ENCODE peak calls at places on chromosomes 3 and 15, in five cellular contexts. E, G, N, K and U are unnamed samples.

GRCh38 chr3:126750760-126751129 is 46.7 kb downstream of the CHCHD6 start:
- DNase-seq in E (no peak), G (no peak), N (no peak), K (no peak), U (no peak)

GRCh38 chr3:49351521-49352011 is 6.6 kb downstream of the GPX1 start:
- DNase-seq in E (no peak), G (no peak), N (peak), K (no peak), U (no peak)

GRCh38 chr15:71294636-71295241 is 179.5 kb downstream of the THSD4 start:
- DNase-seq in E (no peak), G (no peak), N (peak), K (peak), U (no peak)

GRCh38 chr15:35630570-35630969 is 84.6 kb upstream of the DPH6 start:
- DNase-seq in E (peak), G (no peak), N (peak), K (no peak), U (no peak)

GRCh38 chr3:84925571-84925970 is 33.2 kb upstream of the CADM2 start:
- DNase-seq in E (no peak), G (no peak), N (no peak), K (no peak), U (no peak)

GRCh38 chr3:51568978-51569377 is 30.5 kb downstream of the RAD54L2 start:
- DNase-seq in E (no peak), G (no peak), N (no peak), K (no peak), U (no peak)

GRCh38 chr15:69315402-69316110 is 16.8 kb downstream of the PAQR5 start:
- DNase-seq in E (no peak), G (no peak), N (no peak), K (peak), U (no peak)

GRCh38 chr3:70312336-70312735 is at the start of gene MDFIC2:
- DNase-seq in E (no peak), G (no peak), N (no peak), K (no peak), U (no peak)

GRCh38 chr3:174945951-174946350 is 86.8 kb downstream of the NAALADL2 start:
- DNase-seq in E (no peak), G (no peak), N (no peak), K (no peak), U (no peak)

GRCh38 chr15:33201376-33202189 is 7.1 kb upstream of the FMN1 start:
- DNase-seq in E (peak), G (no peak), N (peak), K (peak), U (no peak)

GRCh38 chr15:75718326-75718725 is 5.7 kb upstream of the CSPG4 start:
- DNase-seq in E (no peak), G (no peak), N (peak), K (no peak), U (no peak)

GRCh38 chr15:75714195-75714594 is 1.5 kb upstream of the CSPG4 start:
- DNase-seq in E (no peak), G (no peak), N (no peak), K (no peak), U (no peak)

GRCh38 chr15:75713338-75713895 is 769 bp upstream of the CSPG4 start:
- DNase-seq in E (peak), G (no peak), N (no peak), K (no peak), U (no peak)

GRCh38 chr15:75712668-75713337 is at the start of gene CSPG4:
- DNase-seq in E (peak), G (no peak), N (no peak), K (no peak), U (no peak)
- H3K27ac ChIP-seq in E (peak), G (no peak), N (no peak), K (no peak), U (peak)

GRCh38 chr3:179410317-179410716 is 41.0 kb downstream of the GNB4 start:
- DNase-seq in E (no peak), G (no peak), N (no peak), K (no peak), U (no peak)
- H3K27ac ChIP-seq in E (no peak), G (no peak), N (no peak), K (no peak), U (no peak)

GRCh38 chr15:73541479-73541878 is 91.7 kb downstream of the NPTN start:
- DNase-seq in E (no peak), G (no peak), N (no peak), K (no peak), U (no peak)
- H3K27ac ChIP-seq in E (no peak), G (no peak), N (no peak), K (no peak), U (no peak)

GRCh38 chr3:171088984-171089754 is 62.6 kb upstream of the SLC2A2 start:
- DNase-seq in E (no peak), G (no peak), N (peak), K (no peak), U (no peak)
- H3K27ac ChIP-seq in E (no peak), G (no peak), N (no peak), K (no peak), U (peak)

GRCh38 chr3:18389108-18389733 is 35.9 kb downstream of the SATB1 start:
- DNase-seq in E (no peak), G (no peak), N (peak), K (no peak), U (no peak)

GRCh38 chr3:18393906-18394305 is 31.2 kb downstream of the SATB1 start:
- DNase-seq in E (no peak), G (no peak), N (no peak), K (no peak), U (no peak)

GRCh38 chr3:18390024-18390660 is 35.0 kb downstream of the SATB1 start:
- DNase-seq in E (no peak), G (no peak), N (no peak), K (no peak), U (no peak)

GRCh38 chr3:18396428-18396827 is 28.7 kb downstream of the SATB1 start:
- DNase-seq in E (no peak), G (no peak), N (no peak), K (no peak), U (no peak)

DNA sequence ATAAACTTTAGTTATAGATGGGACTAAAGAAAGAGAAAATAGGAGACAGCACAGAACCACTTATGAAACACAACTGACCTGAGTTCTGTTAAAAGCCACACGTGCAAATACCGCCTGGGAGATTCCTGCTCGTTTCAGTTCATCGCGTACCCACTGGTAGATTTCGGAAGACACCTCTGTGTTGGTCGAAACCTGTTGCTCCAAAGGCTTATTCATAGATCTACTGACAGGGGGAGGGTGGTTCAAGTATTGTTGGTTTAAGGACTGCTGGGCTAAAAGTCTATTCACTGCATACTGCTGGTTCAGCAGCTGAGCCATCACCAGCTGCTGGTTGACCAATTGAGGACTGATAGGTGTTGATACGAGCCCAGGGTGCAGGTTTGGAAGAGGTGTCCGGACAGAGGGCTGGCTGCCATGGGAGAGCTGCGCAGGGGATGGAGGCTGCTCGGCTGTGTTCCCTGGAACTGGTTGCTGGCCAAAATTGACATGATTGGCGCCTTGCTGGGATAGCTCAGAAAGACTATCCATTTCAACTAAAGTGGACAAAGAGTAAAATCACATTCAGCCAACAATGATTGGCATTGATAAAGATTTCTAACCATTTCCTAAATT is 30.6 kb downstream of the SATB1 start:
- DNase-seq in E (no peak), G (no peak), N (no peak), K (no peak), U (no peak)
- H3K27ac ChIP-seq in E (no peak), G (no peak), N (no peak), K (no peak), U (no peak)

DNA sequence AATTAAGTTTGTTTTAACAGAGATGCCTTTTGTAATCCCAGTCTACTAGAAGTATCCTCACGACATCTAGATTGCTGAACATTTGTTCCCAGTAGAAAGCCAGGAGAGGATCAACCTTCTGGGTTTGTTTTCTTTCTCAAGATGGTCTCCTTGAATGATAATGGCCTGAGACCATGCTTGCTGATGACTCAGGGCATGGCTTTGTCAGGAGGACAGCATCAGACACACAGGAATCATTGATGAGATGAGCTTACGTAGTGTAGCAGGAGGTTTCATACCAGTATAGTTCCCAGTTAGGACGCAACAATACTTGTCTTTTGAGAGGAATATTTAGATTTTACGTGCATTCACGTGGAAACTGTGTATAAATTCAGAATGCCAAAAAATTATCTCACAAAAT is 38.6 kb downstream of the ATP1B3 start:
- DNase-seq in E (no peak), G (no peak), N (no peak), K (no peak), U (no peak)
- H3K27ac ChIP-seq in E (no peak), G (no peak), N (no peak), K (no peak), U (no peak)

DNA sequence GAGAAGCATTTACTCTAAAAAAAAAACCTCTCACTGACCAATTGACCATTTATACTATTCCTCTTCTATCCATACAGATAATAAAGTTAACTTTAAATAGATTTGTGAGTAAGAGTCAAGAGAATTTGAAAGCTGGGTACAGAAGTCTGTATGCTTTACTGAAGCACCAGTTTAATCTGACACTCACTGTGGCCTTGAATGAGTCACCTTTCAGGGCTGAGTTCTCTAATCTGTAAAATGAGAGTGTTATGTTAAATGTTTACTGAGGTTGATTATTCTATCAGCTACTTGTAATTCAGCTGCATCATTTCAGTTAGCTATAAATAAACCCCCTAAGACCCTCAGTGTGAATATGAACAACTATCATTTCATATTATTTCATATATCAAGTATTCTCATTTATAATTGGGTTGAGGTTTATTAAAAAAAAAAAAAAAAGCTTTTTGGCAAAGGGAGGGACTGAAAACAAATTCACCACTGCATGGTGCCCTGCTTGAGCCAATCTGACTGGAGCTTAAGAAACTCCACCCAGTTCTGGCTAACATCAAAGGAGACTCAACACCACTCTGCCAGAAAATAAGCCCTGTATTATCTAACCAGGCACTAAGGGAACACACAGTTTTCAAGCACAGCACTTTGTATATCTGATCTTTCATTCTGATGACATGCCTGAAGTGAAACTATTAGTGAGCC is 2.8 kb downstream of the MAP4 start:
- DNase-seq in E (peak), G (no peak), N (no peak), K (no peak), U (no peak)
- H3K27ac ChIP-seq in E (peak), G (no peak), N (peak), K (no peak), U (no peak)